ENCODE peak calls at places on chromosomes 12 and 14, in eight cellular contexts. One of them, this sample, is unnamed.

GRCh38 chr14:42095155-42095554 is 488.5 kb downstream of the LRFN5 start:
- DNase-seq in A549: no peak
- DNase-seq in MCF 10A: peak
- DNase-seq in GM10248: no peak
- DNase-seq in right lobe of liver: no peak
- DNase-seq in astrocyte of the cerebellum: no peak
- DNase-seq in chondrocyte: no peak
- DNase-seq in natural killer cell: no peak
- DNase-seq in this sample: no peak

GRCh38 chr14:80208426-80208950 is 2.8 kb downstream of the DIO2 start:
- DNase-seq in A549: peak
- DNase-seq in MCF 10A: no peak
- DNase-seq in GM10248: no peak
- DNase-seq in right lobe of liver: no peak
- DNase-seq in astrocyte of the cerebellum: no peak
- DNase-seq in chondrocyte: no peak
- DNase-seq in natural killer cell: no peak
- DNase-seq in this sample: no peak

GRCh38 chr14:56590535-56590951 is 10.9 kb downstream of the TMEM260 start:
- DNase-seq in A549: no peak
- DNase-seq in MCF 10A: no peak
- DNase-seq in GM10248: no peak
- DNase-seq in right lobe of liver: no peak
- DNase-seq in astrocyte of the cerebellum: no peak
- DNase-seq in chondrocyte: no peak
- DNase-seq in natural killer cell: no peak
- DNase-seq in this sample: no peak

GRCh38 chr14:100149789-100150611 is 9.4 kb downstream of the DEGS2 start:
- DNase-seq in A549: no peak
- DNase-seq in MCF 10A: peak
- DNase-seq in GM10248: no peak
- DNase-seq in right lobe of liver: no peak
- DNase-seq in astrocyte of the cerebellum: no peak
- DNase-seq in chondrocyte: no peak
- DNase-seq in natural killer cell: no peak
- DNase-seq in this sample: peak

GRCh38 chr14:39432619-39433451 is 602 bp upstream of the FBXO33 start:
- DNase-seq in A549: peak
- DNase-seq in MCF 10A: peak
- DNase-seq in GM10248: peak
- DNase-seq in right lobe of liver: peak
- DNase-seq in astrocyte of the cerebellum: peak
- DNase-seq in chondrocyte: peak
- DNase-seq in natural killer cell: peak
- DNase-seq in this sample: peak

GRCh38 chr12:45789025-45789424 is 59.5 kb downstream of the ARID2 start:
- DNase-seq in A549: peak
- DNase-seq in MCF 10A: peak
- DNase-seq in GM10248: no peak
- DNase-seq in right lobe of liver: no peak
- DNase-seq in astrocyte of the cerebellum: no peak
- DNase-seq in chondrocyte: no peak
- DNase-seq in natural killer cell: no peak
- DNase-seq in this sample: no peak

GRCh38 chr12:98399532-98399931 is 115.9 kb upstream of the TMPO start:
- DNase-seq in A549: peak
- DNase-seq in MCF 10A: peak
- DNase-seq in GM10248: peak
- DNase-seq in right lobe of liver: no peak
- DNase-seq in astrocyte of the cerebellum: peak
- DNase-seq in chondrocyte: no peak
- DNase-seq in natural killer cell: peak
- DNase-seq in this sample: peak

GRCh38 chr12:740921-741320 is 11.5 kb upstream of the WNK1 start:
- DNase-seq in A549: no peak
- DNase-seq in MCF 10A: no peak
- DNase-seq in GM10248: no peak
- DNase-seq in right lobe of liver: no peak
- DNase-seq in astrocyte of the cerebellum: no peak
- DNase-seq in chondrocyte: no peak
- DNase-seq in natural killer cell: no peak
- DNase-seq in this sample: no peak

GRCh38 chr12:130686511-130686981 is 29.6 kb downstream of the RIMBP2 start:
- DNase-seq in A549: no peak
- DNase-seq in MCF 10A: no peak
- DNase-seq in GM10248: no peak
- DNase-seq in right lobe of liver: no peak
- DNase-seq in astrocyte of the cerebellum: no peak
- DNase-seq in chondrocyte: no peak
- DNase-seq in natural killer cell: no peak
- DNase-seq in this sample: no peak

GRCh38 chr12:130438711-130439110 is 101.0 kb downstream of the PIWIL1 start:
- DNase-seq in A549: no peak
- DNase-seq in MCF 10A: no peak
- DNase-seq in GM10248: no peak
- DNase-seq in right lobe of liver: peak
- DNase-seq in astrocyte of the cerebellum: no peak
- DNase-seq in chondrocyte: peak
- DNase-seq in natural killer cell: no peak
- DNase-seq in this sample: no peak

GRCh38 chr14:105925615-105926414 is 399.4 kb downstream of the TMEM121 start:
- DNase-seq in A549: no peak
- DNase-seq in MCF 10A: no peak
- DNase-seq in GM10248: no peak
- DNase-seq in right lobe of liver: peak
- DNase-seq in astrocyte of the cerebellum: no peak
- DNase-seq in chondrocyte: peak
- DNase-seq in natural killer cell: no peak
- DNase-seq in this sample: no peak

GRCh38 chr14:98210045-98210678 is 1061.8 kb downstream of the BCL11B start:
- DNase-seq in A549: no peak
- DNase-seq in MCF 10A: no peak
- DNase-seq in GM10248: no peak
- DNase-seq in right lobe of liver: no peak
- DNase-seq in astrocyte of the cerebellum: no peak
- DNase-seq in chondrocyte: no peak
- DNase-seq in natural killer cell: no peak
- DNase-seq in this sample: no peak

GRCh38 chr14:87286191-87286590 is 706.8 kb downstream of the GALC start:
- DNase-seq in A549: no peak
- DNase-seq in MCF 10A: no peak
- DNase-seq in GM10248: no peak
- DNase-seq in right lobe of liver: no peak
- DNase-seq in astrocyte of the cerebellum: no peak
- DNase-seq in chondrocyte: no peak
- DNase-seq in natural killer cell: no peak
- DNase-seq in this sample: no peak
- TF ChIP-seq CTCF in A549: no peak
- TF ChIP-seq CTCF in MCF 10A: no peak
- TF ChIP-seq CTCF in GM10248: no peak
- TF ChIP-seq CTCF in right lobe of liver: no peak
- TF ChIP-seq CTCF in astrocyte of the cerebellum: no peak
- TF ChIP-seq CTCF in chondrocyte: no peak
- TF ChIP-seq CTCF in natural killer cell: no peak
- TF ChIP-seq CTCF in this sample: no peak

GRCh38 chr12:50167026-50167742 is at the start of gene CERS5:
- DNase-seq in A549: peak
- DNase-seq in MCF 10A: peak
- DNase-seq in GM10248: peak
- DNase-seq in right lobe of liver: peak
- DNase-seq in astrocyte of the cerebellum: peak
- DNase-seq in chondrocyte: peak
- DNase-seq in natural killer cell: peak
- DNase-seq in this sample: peak
- TF ChIP-seq CTCF in A549: no peak
- TF ChIP-seq CTCF in MCF 10A: peak
- TF ChIP-seq CTCF in GM10248: no peak
- TF ChIP-seq CTCF in right lobe of liver: peak
- TF ChIP-seq CTCF in astrocyte of the cerebellum: no peak
- TF ChIP-seq CTCF in chondrocyte: peak
- TF ChIP-seq CTCF in natural killer cell: no peak
- TF ChIP-seq CTCF in this sample: no peak

GRCh38 chr12:57521475-57522018 is 1.1 kb upstream of the MBD6 start:
- DNase-seq in A549: peak
- DNase-seq in MCF 10A: no peak
- DNase-seq in GM10248: no peak
- DNase-seq in right lobe of liver: peak
- DNase-seq in astrocyte of the cerebellum: no peak
- DNase-seq in chondrocyte: no peak
- DNase-seq in natural killer cell: peak
- DNase-seq in this sample: peak
- TF ChIP-seq CTCF in A549: no peak
- TF ChIP-seq CTCF in MCF 10A: no peak
- TF ChIP-seq CTCF in GM10248: no peak
- TF ChIP-seq CTCF in right lobe of liver: no peak
- TF ChIP-seq CTCF in astrocyte of the cerebellum: peak
- TF ChIP-seq CTCF in chondrocyte: peak
- TF ChIP-seq CTCF in natural killer cell: no peak
- TF ChIP-seq CTCF in this sample: no peak

GRCh38 chr12:100672075-100672592 is 98.7 kb downstream of the GAS2L3 start:
- DNase-seq in A549: peak
- DNase-seq in MCF 10A: peak
- DNase-seq in GM10248: peak
- DNase-seq in right lobe of liver: no peak
- DNase-seq in astrocyte of the cerebellum: no peak
- DNase-seq in chondrocyte: no peak
- DNase-seq in natural killer cell: no peak
- DNase-seq in this sample: peak
- TF ChIP-seq CTCF in A549: peak
- TF ChIP-seq CTCF in MCF 10A: peak
- TF ChIP-seq CTCF in GM10248: peak
- TF ChIP-seq CTCF in right lobe of liver: peak
- TF ChIP-seq CTCF in astrocyte of the cerebellum: peak
- TF ChIP-seq CTCF in chondrocyte: peak
- TF ChIP-seq CTCF in natural killer cell: no peak
- TF ChIP-seq CTCF in this sample: peak

DNA sequence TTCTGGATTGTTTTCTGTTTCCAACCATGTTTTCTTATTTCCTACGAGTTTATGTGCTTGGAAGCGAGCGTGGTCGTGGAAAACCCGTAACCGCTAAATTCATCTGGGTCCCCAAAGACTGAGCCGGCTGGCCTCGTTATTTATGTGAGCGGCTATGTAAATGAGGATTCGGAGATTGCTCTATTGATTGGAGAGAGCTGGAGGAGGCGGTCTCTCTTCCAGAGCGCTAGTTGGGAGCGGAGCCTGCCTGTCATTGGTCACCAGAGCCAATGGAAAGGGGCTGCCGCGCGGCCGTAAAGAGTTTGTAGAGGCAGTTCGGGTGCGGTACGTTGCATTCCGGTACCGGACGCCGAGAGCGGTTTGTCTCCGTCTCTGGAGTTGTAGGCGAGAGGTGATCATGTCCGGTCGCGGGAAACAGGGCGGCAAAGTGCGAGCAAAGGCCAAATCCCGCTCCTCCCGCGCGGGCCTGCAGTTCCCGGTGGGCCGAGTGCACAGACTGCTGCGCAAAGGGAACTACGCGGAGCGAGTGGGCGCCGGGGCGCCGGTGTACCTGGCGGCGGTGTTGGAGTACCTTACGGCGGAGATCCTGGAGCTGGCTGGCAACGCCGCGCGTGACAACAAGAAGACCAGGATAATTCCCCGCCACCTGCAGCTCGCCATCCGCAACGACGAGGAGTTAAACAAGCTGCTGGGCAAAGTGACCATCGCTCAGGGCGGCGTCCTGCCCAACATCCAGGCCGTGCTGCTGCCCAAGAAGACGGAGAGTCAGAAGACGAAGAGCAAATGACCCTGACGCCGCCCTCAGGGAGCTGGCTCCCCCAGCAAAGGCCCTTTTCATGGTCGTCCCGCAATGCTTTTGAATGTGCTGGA is 29.0 kb downstream of the WBP11 start:
- DNase-seq in A549: peak
- DNase-seq in MCF 10A: peak
- DNase-seq in GM10248: peak
- DNase-seq in right lobe of liver: peak
- DNase-seq in astrocyte of the cerebellum: peak
- DNase-seq in chondrocyte: peak
- DNase-seq in natural killer cell: peak
- DNase-seq in this sample: peak
- TF ChIP-seq CTCF in A549: no peak
- TF ChIP-seq CTCF in MCF 10A: no peak
- TF ChIP-seq CTCF in GM10248: peak
- TF ChIP-seq CTCF in right lobe of liver: no peak
- TF ChIP-seq CTCF in astrocyte of the cerebellum: no peak
- TF ChIP-seq CTCF in chondrocyte: peak
- TF ChIP-seq CTCF in natural killer cell: no peak
- TF ChIP-seq CTCF in this sample: no peak

GRCh38 chr14:58401587-58401986 is 5.9 kb downstream of the TOMM20L start:
- DNase-seq in A549: peak
- DNase-seq in MCF 10A: peak
- DNase-seq in GM10248: no peak
- DNase-seq in right lobe of liver: no peak
- DNase-seq in astrocyte of the cerebellum: no peak
- DNase-seq in chondrocyte: no peak
- DNase-seq in natural killer cell: no peak
- DNase-seq in this sample: no peak
- TF ChIP-seq CTCF in A549: peak
- TF ChIP-seq CTCF in MCF 10A: no peak
- TF ChIP-seq CTCF in GM10248: no peak
- TF ChIP-seq CTCF in right lobe of liver: peak
- TF ChIP-seq CTCF in astrocyte of the cerebellum: no peak
- TF ChIP-seq CTCF in chondrocyte: peak
- TF ChIP-seq CTCF in natural killer cell: no peak
- TF ChIP-seq CTCF in this sample: no peak